ENCODE peak calls at places on chromosome 4, in seven cellular contexts. K is stimulated activated CD8-positive, alpha-beta memory T cell treated with anti-CD3 and anti-CD28 coated beads, Interleukin-4, amount 100 ng/mL, for 4 hours; Z is stimulated activated CD4-positive, alpha-beta T cell treated with anti-CD3 and anti-CD28 coated beads, Interleukin-2, amount 100 ng/mL, for 24 hours; E is stimulated activated naive B cell treated with anti-CD40 and anti-IgM and Interleukin-4, amounts not matched to agents 10 μg/mL and 1 μg/mL and 100 μg/mL, for 72 hours; M is psoas muscle; F is epithelial cell of esophagus; B is nephron progenitor cell. T is an unnamed sample.

GRCh38 chr4:123168812-123169211 is 227.8 kb upstream of the SPRY1 start:
- DNase-seq in F (no peak), K (no peak), M (no peak), B (no peak), Z (no peak), E (no peak), T (no peak)

GRCh38 chr4:151099976-151100417 is 569 bp downstream of the RPS3A start:
- DNase-seq in B (no peak), K (no peak), F (no peak), E (no peak), M (no peak), Z (no peak), T (no peak)

GRCh38 chr4:3827616-3828492 is 61.7 kb downstream of the ADRA2C start:
- DNase-seq in F (no peak), E (no peak), M (peak; percentile 82), K (no peak), Z (no peak), B (no peak), T (no peak)

GRCh38 chr4:118751634-118752293 is 66.6 kb downstream of the METTL14 start:
- DNase-seq in M (no peak), Z (no peak), E (no peak), F (no peak), B (no peak), K (no peak), T (no peak)

GRCh38 chr4:134727696-134728095 is 526.1 kb upstream of the PABPC4L start:
- DNase-seq in F (no peak), K (no peak), E (no peak), M (no peak), Z (no peak), B (no peak), T (no peak)

GRCh38 chr4:39587881-39588280 is 50.8 kb downstream of the SMIM14 start:
- DNase-seq in E (no peak), F (peak; percentile 34), K (no peak), B (no peak), M (no peak), Z (no peak), T (no peak)

GRCh38 chr4:27055226-27055760 is 194.7 kb downstream of the STIM2 start:
- DNase-seq in E (no peak), F (no peak), B (no peak), Z (no peak), M (no peak), K (no peak), T (no peak)

GRCh38 chr4:24209891-24210290 is 320.0 kb upstream of the PPARGC1A start:
- DNase-seq in M (no peak), Z (no peak), K (no peak), E (no peak), B (no peak), F (peak; percentile 50), T (no peak)

GRCh38 chr4:19987746-19988145 is 264.0 kb upstream of the SLIT2 start:
- DNase-seq in F (peak; percentile 27), M (no peak), Z (no peak), K (no peak), B (no peak), E (no peak), T (no peak)

GRCh38 chr4:75107703-75108612 is 175.0 kb downstream of the PARM1 start:
- DNase-seq in B (no peak), K (no peak), F (peak; percentile 18), Z (no peak), E (no peak), M (no peak), T (no peak)

GRCh38 chr4:120718979-120719566 is 203.5 kb downstream of the PRDM5 start:
- DNase-seq in M (no peak), K (no peak), B (peak; percentile 37), Z (no peak), F (peak; percentile 47), E (no peak), T (no peak)

GRCh38 chr4:150127757-150128156 is 49.5 kb downstream of the DCLK2 start:
- DNase-seq in F (no peak), K (no peak), E (no peak), Z (no peak), B (no peak), M (no peak), T (no peak)

GRCh38 chr4:13665711-13666660 is 38.5 kb upstream of the BOD1L1 start:
- DNase-seq in E (no peak), B (no peak), K (no peak), Z (no peak), M (no peak), F (peak; percentile 49), T (no peak)

GRCh38 chr4:43560047-43560446 is 667.5 kb downstream of the GRXCR1 start:
- DNase-seq in E (no peak), F (no peak), Z (no peak), B (no peak), K (no peak), M (no peak), T (no peak)

GRCh38 chr4:114156371-114156770 is 176.9 kb upstream of the ARSJ start:
- DNase-seq in F (no peak), Z (no peak), B (no peak), M (no peak), E (no peak), K (no peak), T (no peak)

GRCh38 chr4:78706302-78706701 is 69.8 kb upstream of the BMP2K start:
- DNase-seq in F (peak; percentile 57), M (no peak), K (no peak), B (no peak), E (no peak), Z (no peak), T (no peak)

GRCh38 chr4:147707892-147708672 is 23.8 kb upstream of the ARHGAP10 start:
- DNase-seq in K (peak; percentile 33), F (peak; percentile 64), B (peak; percentile 48), Z (peak; percentile 56), M (no peak), E (no peak), T (peak; percentile 29)

GRCh38 chr4:128606173-128606572 is 203.3 kb upstream of the JADE1 start:
- DNase-seq in F (peak; percentile 84), M (peak; percentile 77), E (no peak), Z (no peak), K (no peak), B (no peak), T (no peak)

GRCh38 chr4:100362363-100362762 is 155.5 kb downstream of the EMCN start:
- DNase-seq in K (no peak), F (peak; percentile 20), M (no peak), Z (no peak), E (no peak), B (no peak), T (no peak)

GRCh38 chr4:13539047-13539720 is 5.1 kb downstream of the NKX3-2 start:
- DNase-seq in F (no peak), B (no peak), K (no peak), E (no peak), Z (no peak), M (no peak), T (no peak)

GRCh38 chr4:25113915-25114904 is 46.0 kb downstream of the SEPSECS start:
- DNase-seq in K (no peak), E (no peak), M (no peak), B (no peak), F (peak; percentile 56), Z (no peak), T (no peak)

T was measured in central memory CD8-positive, alpha-beta T cell.